ENCODE peak calls at places on chromosomes 16 and 17, in seven cellular contexts. Y is brain microvascular endothelial cell, L is endothelial cell of umbilical vein, Z is esophagus squamous epithelium, R is OCI-LY7, F is psoas muscle, N is neural progenitor cell. M is an unnamed sample.

GRCh38 chr17:75693500-75694481 is 26.7 kb downstream of the SAP30BP start:
- DNase-seq in N (peak), F (peak), Y (no peak), Z (no peak), L (peak), R (no peak), M (peak)

GRCh38 chr17:75504347-75505151 is 10.8 kb downstream of the CASKIN2 start:
- DNase-seq in Y (no peak), R (peak), Z (no peak), N (peak), F (no peak), L (no peak), M (no peak)

GRCh38 chr16:52492789-52493357 is 54.1 kb downstream of the TOX3 start:
- DNase-seq in Z (no peak), R (no peak), Y (no peak), N (no peak), L (no peak), F (no peak), M (no peak)

GRCh38 chr17:73718362-73718761 is 74.1 kb upstream of the SDK2 start:
- DNase-seq in Y (no peak), L (no peak), R (no peak), Z (no peak), N (no peak), F (no peak), M (no peak)

GRCh38 chr16:6081320-6081976 is 983.9 kb upstream of the EEF2KMT start:
- DNase-seq in Z (no peak), R (peak), Y (no peak), F (no peak), N (peak), L (no peak), M (no peak)

GRCh38 chr16:72400257-72401078 is 228.5 kb upstream of the PMFBP1 start:
- DNase-seq in R (peak), L (peak), F (no peak), Z (no peak), N (peak), Y (peak), M (no peak)

GRCh38 chr16:69890891-69891282 is 60.2 kb upstream of the CLEC18A start:
- DNase-seq in F (no peak), R (no peak), N (no peak), Z (no peak), Y (no peak), L (no peak), M (no peak)

GRCh38 chr16:88525663-88525990 is 44.6 kb upstream of the ZC3H18 start:
- DNase-seq in Z (no peak), L (no peak), F (no peak), R (no peak), Y (no peak), N (no peak), M (no peak)

GRCh38 chr16:77437859-77438258 is 3.0 kb upstream of the ADAMTS18 start:
- DNase-seq in F (no peak), L (peak), Z (no peak), Y (peak), R (no peak), N (peak), M (no peak)

GRCh38 chr16:6484121-6484520 is 848.5 kb upstream of the RBFOX1 start:
- DNase-seq in N (no peak), F (no peak), L (no peak), Y (no peak), R (no peak), Z (no peak), M (no peak)

GRCh38 chr17:65799454-65799853 is 238.0 kb upstream of the AXIN2 start:
- DNase-seq in Y (no peak), N (no peak), R (no peak), Z (no peak), L (no peak), F (no peak), M (no peak)

GRCh38 chr17:50094753-50095616 is at the start of gene PDK2:
- DNase-seq in L (peak), R (peak), Z (peak), Y (peak), N (peak), F (peak), M (peak)

GRCh38 chr16:73232555-73233422 is 184.9 kb upstream of the ZFHX3 start:
- DNase-seq in Z (no peak), L (no peak), Y (peak), N (no peak), R (no peak), F (no peak), M (no peak)

GRCh38 chr17:51354908-51355307 is 94.6 kb downstream of the UTP18 start:
- DNase-seq in Z (no peak), R (no peak), Y (no peak), L (no peak), F (no peak), N (no peak), M (no peak)

GRCh38 chr17:9677932-9678331 is 32.6 kb downstream of the USP43 start:
- DNase-seq in Z (no peak), R (no peak), L (no peak), F (no peak), Y (no peak), N (no peak), M (no peak)
- H3K27ac ChIP-seq in Z (peak), R (no peak), L (no peak), F (no peak), Y (no peak), N (no peak), M (no peak)

GRCh38 chr16:75648265-75649076 is 898 bp downstream of the TERF2IP start:
- DNase-seq in Z (no peak), Y (peak), N (peak), L (peak), R (peak), F (peak), M (peak)
- TF ChIP-seq CTCF in Z (no peak), Y (no peak), N (no peak), L (no peak), R (no peak), F (no peak), M (peak)

GRCh38 chr17:17922198-17922901 is 49.9 kb downstream of the TOM1L2 start:
- DNase-seq in L (no peak), Y (peak), F (no peak), R (no peak), Z (no peak), N (no peak), M (no peak)

GRCh38 chr17:17924131-17924856 is 47.9 kb downstream of the TOM1L2 start:
- DNase-seq in Z (no peak), F (no peak), R (no peak), Y (peak), N (no peak), L (no peak), M (no peak)

GRCh38 chr17:17919169-17920107 is 52.8 kb downstream of the TOM1L2 start:
- DNase-seq in F (peak), N (peak), L (peak), Z (no peak), Y (peak), R (peak), M (peak)

GRCh38 chr17:17924857-17925250 is 47.3 kb downstream of the TOM1L2 start:
- DNase-seq in Z (no peak), L (no peak), R (no peak), N (no peak), F (no peak), Y (no peak), M (no peak)

DNA sequence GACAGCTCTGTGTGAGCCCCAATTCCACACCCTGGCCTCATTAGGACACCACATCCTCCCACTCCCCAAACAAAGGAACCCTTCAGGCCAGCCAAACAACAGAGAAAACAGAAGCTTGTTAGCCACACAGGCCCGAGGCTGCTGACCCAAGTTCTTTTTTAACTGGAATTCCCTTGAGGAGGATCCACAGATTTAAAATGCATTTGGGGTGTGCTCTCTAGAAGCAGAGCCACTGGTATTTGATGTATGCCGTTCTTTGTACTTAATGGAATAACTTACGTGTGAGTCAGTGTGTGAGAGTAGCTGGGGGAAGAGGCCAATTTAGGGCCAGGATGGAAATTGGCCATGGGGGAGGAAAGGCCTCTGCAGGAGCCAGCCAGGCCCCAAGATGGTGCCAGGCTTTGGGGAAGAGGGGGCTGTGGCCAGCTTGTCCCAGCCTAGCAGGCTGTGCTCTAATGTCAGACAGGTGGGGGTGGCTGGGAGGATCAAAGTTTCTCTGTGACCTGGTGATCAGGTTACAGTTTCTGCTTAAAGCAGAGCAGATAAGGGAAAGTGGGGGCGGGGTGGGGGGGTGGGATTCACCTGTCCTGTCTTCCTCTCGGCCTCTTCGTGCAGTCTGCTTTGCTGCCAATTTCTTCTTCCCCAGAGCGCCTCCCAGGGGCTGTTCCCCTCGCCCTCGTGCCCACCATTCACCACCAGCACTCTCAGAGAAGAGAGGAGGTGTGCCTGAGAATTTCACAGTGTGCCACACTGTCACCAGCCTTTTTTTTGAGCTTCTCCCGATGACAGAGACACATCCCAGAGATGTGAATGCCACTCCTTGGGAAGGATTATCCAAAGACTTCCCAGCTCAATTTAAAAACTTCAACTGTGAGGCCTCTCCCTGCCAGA is 50.8 kb downstream of the TOM1L2 start:
- DNase-seq in L (peak), F (no peak), R (no peak), Y (peak), N (peak), Z (no peak), M (peak)
- H3K4me3 ChIP-seq in L (no peak), F (no peak), R (no peak), Y (no peak), N (no peak), Z (no peak), M (no peak)

DNA sequence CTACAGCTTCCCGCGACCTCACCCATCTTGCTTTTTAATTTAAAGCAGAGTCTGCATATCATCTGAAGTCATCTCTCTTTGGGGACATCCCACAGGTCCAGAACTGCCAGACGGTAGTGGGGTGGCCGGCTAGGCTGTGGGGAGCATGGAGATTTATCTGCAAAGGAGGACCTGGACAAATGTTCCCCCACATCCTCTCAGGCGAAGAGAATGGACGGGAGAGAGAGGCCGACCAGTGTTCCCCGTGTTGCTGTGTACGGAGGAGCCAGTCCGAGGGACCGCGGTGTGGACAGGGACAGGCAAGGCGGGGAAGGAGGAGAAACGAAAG is 663 bp upstream of the MT1M start:
- DNase-seq in F (no peak), L (no peak), Z (no peak), Y (no peak), R (no peak), N (no peak), M (no peak)
- H3K27ac ChIP-seq in F (peak), L (no peak), Z (peak), Y (no peak), R (no peak), N (no peak), M (peak)

GRCh38 chr16:1330931-1331711 is 2.3 kb upstream of the BAIAP3 start:
- DNase-seq in Z (no peak), N (no peak), F (no peak), R (peak), Y (no peak), L (no peak), M (no peak)
- TF ChIP-seq CTCF in Z (no peak), N (no peak), F (no peak), R (no peak), Y (peak), L (no peak), M (no peak)

GRCh38 chr17:42387663-42388380 is 420 bp downstream of the STAT3 start:
- DNase-seq in Z (no peak), F (peak), L (peak), R (peak), N (peak), Y (no peak), M (peak)
- H3K4me3 ChIP-seq in Z (peak), F (peak), L (peak), R (peak), N (peak), Y (peak), M (peak)

GRCh38 chr17:35764123-35764991 is 3.7 kb downstream of the C17orf50 start:
- DNase-seq in Y (peak), R (peak), Z (no peak), L (peak), N (peak), F (peak), M (peak)
- H3K27ac ChIP-seq in Y (no peak), R (peak), Z (peak), L (no peak), N (no peak), F (peak), M (no peak)

DNA sequence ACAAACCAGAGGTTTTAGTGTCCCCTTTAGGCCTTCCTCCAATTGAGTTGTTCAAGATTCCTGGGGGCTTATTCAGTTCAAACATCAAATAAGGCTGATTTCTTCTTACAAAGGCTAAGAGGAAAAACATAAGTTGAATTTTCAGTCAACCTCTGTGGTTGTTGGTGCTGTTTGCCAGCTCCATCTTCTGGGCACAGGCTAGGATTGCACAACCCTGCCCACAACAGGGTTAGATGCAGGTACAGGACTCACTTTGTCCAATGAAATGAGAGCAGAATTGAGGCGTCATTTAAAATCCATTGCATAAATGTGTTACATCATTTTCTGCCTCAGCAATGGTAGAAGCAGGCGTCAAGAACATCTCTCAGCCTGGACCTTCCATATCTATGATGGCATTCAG is 173.3 kb downstream of the PMP22 start:
- DNase-seq in R (peak), Z (no peak), Y (no peak), L (no peak), F (no peak), N (peak), M (no peak)
- TF ChIP-seq CTCF in R (peak), Z (no peak), Y (peak), L (no peak), F (no peak), N (peak), M (no peak)

DNA sequence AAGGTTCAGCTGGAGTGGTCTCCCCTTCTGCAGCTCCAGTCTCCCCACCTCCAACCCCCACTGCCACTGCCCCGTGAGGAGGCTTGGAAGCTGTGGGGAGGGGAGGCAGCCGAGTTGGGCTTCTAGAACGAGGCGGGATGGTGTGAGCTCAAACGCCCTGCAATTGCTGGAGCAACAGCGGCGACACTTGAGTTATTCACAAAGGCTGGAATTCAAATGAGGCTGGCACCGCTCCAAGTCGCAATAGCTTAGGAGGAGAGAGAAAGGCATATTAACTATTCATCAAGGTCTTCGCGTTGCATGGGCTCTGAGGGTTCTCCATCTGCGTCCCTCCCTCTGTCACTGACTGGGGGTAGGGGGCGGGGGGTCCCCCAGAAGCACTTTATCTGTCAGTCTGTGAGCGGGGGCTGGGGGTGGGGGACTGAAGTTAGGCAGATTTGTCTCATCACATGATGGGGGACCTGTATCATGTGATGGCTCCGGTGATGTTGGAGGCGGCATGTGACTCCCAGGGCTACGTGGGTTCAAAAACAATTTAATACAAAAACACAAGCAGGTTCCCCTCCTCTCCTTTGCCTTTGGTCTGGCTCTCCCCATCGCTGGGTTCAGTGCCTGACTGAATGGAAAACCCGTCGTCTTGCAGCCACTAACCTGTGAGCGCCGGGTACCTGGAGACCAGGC is 70.5 kb downstream of the RBBP6 start:
- DNase-seq in Z (no peak), L (peak), Y (peak), N (peak), R (no peak), F (peak), M (peak)
- H3K4me3 ChIP-seq in Z (peak), L (peak), Y (peak), N (peak), R (no peak), F (peak), M (peak)

M was measured in dorsolateral prefrontal cortex.